ENCODE peak calls at places on chromosomes 2 and 18, in five cellular contexts. P is mesothelial cell of epicardium, I is adrenal gland, K is IMR-90, E is gastrocnemius medialis. Z is an unnamed sample.

GRCh38 chr2:241391892-241392665 is 36.0 kb downstream of the FARP2 start:
- DNase-seq in P (no peak), I (no peak), K (peak; percentile 20), E (no peak), Z (no peak)

GRCh38 chr2:6922201-6922656 is 5.0 kb downstream of the RNF144A start:
- DNase-seq in P (no peak), I (no peak), K (no peak), E (no peak), Z (peak; percentile 78)

GRCh38 chr2:210128961-210129360 is 42.2 kb downstream of the KANSL1L start:
- DNase-seq in P (no peak), I (no peak), K (no peak), E (no peak), Z (peak; percentile 77)

GRCh38 chr2:130355578-130356431 is at the start of gene PTPN18:
- DNase-seq in P (peak; percentile 70), I (peak; percentile 89), K (peak; percentile 85), E (peak; percentile 83), Z (peak; percentile 56)

GRCh38 chr2:150126143-150126725 is 361.2 kb downstream of the RND3 start:
- DNase-seq in P (no peak), I (no peak), K (peak; percentile 43), E (no peak), Z (no peak)

GRCh38 chr2:144711546-144712276 is 191.8 kb upstream of the ZEB2 start:
- DNase-seq in P (no peak), I (no peak), K (no peak), E (no peak), Z (no peak)

GRCh38 chr18:39345321-39345720 is 1779.7 kb upstream of the CELF4 start:
- DNase-seq in P (no peak), I (no peak), K (no peak), E (no peak), Z (no peak)

GRCh38 chr18:9380101-9380500 is 45.5 kb downstream of the TWSG1 start:
- DNase-seq in P (no peak), I (no peak), K (peak; percentile 48), E (no peak), Z (no peak)

GRCh38 chr2:157497603-157498314 is 53.9 kb upstream of the CYTIP start:
- DNase-seq in P (no peak), I (no peak), K (peak; percentile 49), E (no peak), Z (no peak)

GRCh38 chr2:144078091-144078490 is 441.8 kb downstream of the ZEB2 start:
- DNase-seq in P (no peak), I (no peak), K (peak; percentile 37), E (no peak), Z (no peak)

GRCh38 chr2:3492951-3493609 is 26.3 kb downstream of the ADI1 start:
- DNase-seq in P (no peak), I (peak; percentile 38), K (peak; percentile 96), E (no peak), Z (no peak)

DNA sequence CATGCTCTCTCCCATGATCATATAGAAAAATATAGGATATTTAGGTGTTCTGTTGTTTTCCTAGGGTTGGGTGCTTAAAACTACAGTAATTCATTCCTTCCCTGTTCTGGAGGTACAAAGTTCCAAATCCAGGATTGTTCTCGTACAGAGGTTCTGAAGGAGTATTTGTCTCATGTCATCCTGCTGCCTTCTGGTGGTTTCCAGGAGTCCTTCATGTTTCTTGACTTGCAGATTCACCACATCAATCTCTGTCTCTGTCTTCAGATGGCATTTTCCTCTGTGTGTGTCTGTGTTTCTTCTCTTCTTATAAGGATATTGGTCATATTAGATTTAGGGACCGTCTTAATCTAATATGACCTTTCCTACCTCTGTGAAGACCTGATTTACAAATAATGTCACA is 397.9 kb downstream of the NYAP2 start:
- DNase-seq in P (no peak), I (no peak), K (no peak), E (no peak), Z (no peak)
- TF ChIP-seq CTCF in P (no peak), I (peak; percentile 28), K (no peak), E (no peak), Z (peak; percentile 14)

DNA sequence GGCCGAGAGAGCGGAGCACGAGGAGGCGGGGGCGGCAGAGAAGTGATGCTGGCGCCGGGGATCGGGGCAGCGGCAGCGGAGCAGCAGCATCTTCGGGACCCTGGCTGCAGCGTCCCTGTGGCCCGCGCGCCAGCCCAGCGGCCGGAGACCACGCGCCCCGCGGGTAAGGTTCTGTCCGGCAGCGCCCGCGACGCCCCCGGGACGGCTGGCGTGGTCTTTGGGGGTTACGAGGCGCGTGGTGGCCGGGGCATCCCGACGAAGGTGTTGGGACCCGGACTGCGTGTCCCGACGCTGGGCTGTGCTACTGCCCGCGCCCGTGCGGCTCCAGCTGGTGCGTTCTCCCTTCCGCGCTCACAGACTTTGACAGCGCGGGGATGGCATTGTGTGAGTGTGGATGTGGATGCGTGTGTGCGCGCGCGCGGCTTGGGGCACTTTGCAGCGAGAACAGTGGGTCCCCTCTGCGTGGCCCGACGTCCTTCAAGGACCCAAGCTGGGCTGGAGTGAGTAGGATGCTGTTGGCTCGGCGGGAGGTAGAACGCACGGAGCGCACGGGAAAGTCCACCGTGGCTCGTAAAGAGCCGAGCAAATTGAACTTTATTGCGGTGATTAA is 405.0 kb downstream of the XIRP2 start:
- DNase-seq in P (peak; percentile 42), I (no peak), K (peak; percentile 16), E (no peak), Z (no peak)
- TF ChIP-seq CTCF in P (no peak), I (no peak), K (no peak), E (no peak), Z (no peak)

DNA sequence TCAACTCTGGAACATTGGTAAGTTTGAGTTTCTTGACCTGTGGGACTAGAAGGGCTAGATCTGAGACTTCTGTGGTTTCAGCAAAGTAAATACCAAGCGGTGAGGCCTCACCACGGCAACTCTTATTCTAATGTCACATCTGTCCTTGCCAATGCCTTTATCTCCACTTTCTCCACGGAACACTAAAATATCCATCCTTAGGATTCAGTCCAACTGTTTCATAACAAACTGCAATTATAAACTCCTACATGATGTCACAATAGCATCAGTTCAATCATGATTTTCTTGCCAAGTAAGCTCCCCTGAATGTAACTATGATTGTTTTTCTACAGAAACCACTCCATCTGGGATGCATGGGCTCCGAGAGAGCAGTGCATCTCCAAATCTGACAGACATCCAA is 79.6 kb downstream of the LRATD1 start:
- DNase-seq in P (no peak), I (no peak), K (peak; percentile 13), E (no peak), Z (no peak)
- TF ChIP-seq CTCF in P (no peak), I (no peak), K (no peak), E (no peak), Z (no peak)

DNA sequence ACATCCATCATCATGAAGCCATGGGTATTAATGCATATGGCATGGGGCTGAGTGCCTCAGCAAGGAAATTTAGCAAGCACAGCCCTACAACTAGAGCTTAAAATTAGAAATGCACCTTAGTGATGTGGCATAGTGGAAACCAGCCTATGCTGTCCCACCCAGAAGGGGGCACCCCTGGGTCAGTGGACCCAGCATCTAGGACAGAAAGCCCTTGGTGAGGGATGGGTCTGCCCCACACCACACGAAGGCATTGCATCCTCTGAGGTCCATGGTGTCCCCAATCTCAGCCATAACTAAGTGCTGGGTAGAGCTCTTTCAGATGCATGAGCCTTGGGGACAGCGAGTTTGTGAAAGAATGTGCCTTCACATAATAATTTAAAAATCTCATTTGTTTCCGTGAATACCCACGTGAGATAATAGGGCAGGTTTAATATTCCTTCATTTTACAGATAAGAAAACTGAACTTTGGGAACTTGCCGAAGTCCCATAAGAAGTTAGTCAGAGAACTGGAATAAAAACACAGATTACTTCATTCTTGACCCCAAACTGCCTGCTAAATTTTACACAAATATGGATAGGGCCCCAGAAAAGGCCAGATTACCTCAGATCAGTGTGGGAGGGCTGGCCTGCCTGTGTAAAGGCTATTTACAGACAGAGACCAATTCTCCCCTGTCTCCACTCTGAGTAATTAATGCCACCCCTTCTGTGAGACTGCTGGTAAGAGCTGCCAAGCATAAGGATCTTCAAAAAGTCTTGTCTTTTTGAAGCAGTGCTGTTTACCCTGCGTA is 139.0 kb downstream of the MGAT5 start:
- DNase-seq in P (no peak), I (no peak), K (peak; percentile 40), E (no peak), Z (no peak)
- TF ChIP-seq CTCF in P (no peak), I (no peak), K (no peak), E (no peak), Z (no peak)

DNA sequence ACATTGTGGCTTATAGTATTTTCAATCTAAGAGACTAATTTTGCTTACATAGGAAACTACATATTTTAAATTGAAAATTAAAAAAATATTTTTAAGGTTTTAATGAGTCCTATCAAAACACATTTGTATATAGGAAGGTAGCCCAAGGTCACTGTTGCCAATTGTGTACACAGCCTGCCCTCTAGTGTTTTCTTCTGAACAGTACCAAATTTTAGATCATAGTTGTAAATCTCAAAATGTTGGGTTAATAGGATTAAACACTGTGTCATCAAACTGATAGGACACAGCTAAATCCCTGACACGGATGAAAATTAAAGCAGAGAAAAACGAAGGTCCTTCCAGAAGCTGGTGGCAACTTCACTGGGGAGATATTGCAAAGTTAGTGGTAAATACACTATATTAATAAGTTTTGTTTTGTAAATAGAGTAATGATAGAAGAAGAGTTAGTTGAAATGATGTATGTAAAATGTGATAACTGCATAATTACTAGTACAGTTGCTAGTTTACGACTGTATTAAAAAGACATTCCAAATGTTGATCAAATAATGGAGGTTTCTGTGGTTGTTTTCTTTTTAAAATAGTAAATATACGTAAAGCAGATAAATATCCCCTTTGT is 19.7 kb downstream of the CLUL1 start:
- DNase-seq in P (no peak), I (no peak), K (peak; percentile 58), E (no peak), Z (peak; percentile 48)
- TF ChIP-seq CTCF in P (peak; percentile 67), I (peak; percentile 71), K (peak; percentile 85), E (peak; percentile 12), Z (peak; percentile 58)

Z was measured in LNCaP clone FGC.